ENCODE peak calls at places on chromosome 6, in five cellular contexts. S, R, J, G and I are unnamed samples.

GRCh38 chr6:43983632-43984031 is 143.6 kb downstream of the MRPL14 start:
- DNase-seq in S (peak), R (no peak), J (no peak), G (no peak), I (no peak)

GRCh38 chr6:151087861-151088598 is 151.7 kb upstream of the AKAP12 start:
- DNase-seq in S (no peak), R (no peak), J (no peak), G (peak), I (peak)

GRCh38 chr6:19771753-19772336 is 65.3 kb upstream of the ID4 start:
- DNase-seq in S (no peak), R (no peak), J (no peak), G (no peak), I (no peak)

GRCh38 chr6:29564875-29565274 is 5.3 kb upstream of the UBD start:
- DNase-seq in S (no peak), R (no peak), J (no peak), G (no peak), I (no peak)

GRCh38 chr6:105951322-105951721 is 134.8 kb upstream of the PRDM1 start:
- DNase-seq in S (no peak), R (no peak), J (no peak), G (no peak), I (no peak)

GRCh38 chr6:57257911-57258541 is 35.9 kb upstream of the RAB23 start:
- DNase-seq in S (no peak), R (no peak), J (no peak), G (no peak), I (peak)

GRCh38 chr6:147699637-147700036 is 191.1 kb downstream of the SAMD5 start:
- DNase-seq in S (no peak), R (no peak), J (no peak), G (no peak), I (no peak)

GRCh38 chr6:56246941-56247653 is at the start of gene COL21A1:
- DNase-seq in S (no peak), R (no peak), J (no peak), G (peak), I (peak)

GRCh38 chr6:44301782-44302564 is 11.2 kb downstream of the AARS2 start:
- DNase-seq in S (peak), R (no peak), J (no peak), G (no peak), I (no peak)

GRCh38 chr6:11172501-11173337 is 59.7 kb downstream of the NEDD9 start:
- DNase-seq in S (peak), R (peak), J (peak), G (peak), I (peak)

GRCh38 chr6:106100755-106101154 is 14.6 kb downstream of the PRDM1 start:
- DNase-seq in S (no peak), R (no peak), J (no peak), G (no peak), I (peak)

GRCh38 chr6:14765106-14765505 is 480.8 kb upstream of the JARID2 start:
- DNase-seq in S (no peak), R (no peak), J (no peak), G (no peak), I (no peak)

GRCh38 chr6:72650081-72650745 is 28.3 kb downstream of the KCNQ5 start:
- DNase-seq in S (no peak), R (no peak), J (no peak), G (no peak), I (no peak)

GRCh38 chr6:101083533-101084172 is 202.5 kb upstream of the ASCC3 start:
- DNase-seq in S (no peak), R (no peak), J (no peak), G (no peak), I (no peak)

GRCh38 chr6:134296762-134297161 is 21.1 kb downstream of the SGK1 start:
- DNase-seq in S (no peak), R (no peak), J (no peak), G (peak), I (no peak)

GRCh38 chr6:21909321-21909720 is 315.8 kb downstream of the SOX4 start:
- DNase-seq in S (no peak), R (no peak), J (no peak), G (no peak), I (no peak)

GRCh38 chr6:152952866-152953509 is 29.9 kb downstream of the FBXO5 start:
- DNase-seq in S (no peak), R (no peak), J (no peak), G (no peak), I (no peak)

GRCh38 chr6:110400208-110400607 is 15.2 kb downstream of the DDO start:
- DNase-seq in S (no peak), R (no peak), J (no peak), G (peak), I (no peak)

GRCh38 chr6:128519931-128520435 is 416 bp downstream of the PTPRK start:
- DNase-seq in S (peak), R (peak), J (no peak), G (peak), I (peak)

GRCh38 chr6:13428528-13429405 is 58.6 kb downstream of the GFOD1 start:
- DNase-seq in S (no peak), R (no peak), J (no peak), G (no peak), I (no peak)

GRCh38 chr6:90714319-90714718 is 127.4 kb upstream of the MAP3K7 start:
- DNase-seq in S (no peak), R (no peak), J (no peak), G (no peak), I (no peak)

GRCh38 chr6:69416739-69417138 is 380.1 kb downstream of the LMBRD1 start:
- DNase-seq in S (no peak), R (no peak), J (no peak), G (no peak), I (no peak)

GRCh38 chr6:143902827-143903226 is 38.6 kb downstream of the ZC2HC1B start:
- DNase-seq in S (no peak), R (no peak), J (no peak), G (no peak), I (no peak)

GRCh38 chr6:53795254-53795701 is 473 bp downstream of the LRRC1 start:
- DNase-seq in S (peak), R (peak), J (no peak), G (no peak), I (no peak)

GRCh38 chr6:129959358-129959930 is 58.9 kb upstream of the L3MBTL3 start:
- DNase-seq in S (no peak), R (no peak), J (no peak), G (no peak), I (no peak)

GRCh38 chr6:150016324-150017185 is 8.8 kb downstream of the RAET1L start:
- DNase-seq in S (peak), R (peak), J (peak), G (peak), I (peak)

GRCh38 chr6:94065707-94066337 is 646.5 kb upstream of the EPHA7 start:
- DNase-seq in S (no peak), R (no peak), J (no peak), G (no peak), I (no peak)

GRCh38 chr6:31663961-31664789 is 622 bp downstream of the GPANK1 start:
- DNase-seq in S (peak), R (no peak), J (no peak), G (peak), I (peak)

GRCh38 chr6:42374027-42374669 is 77.6 kb downstream of the TRERF1 start:
- DNase-seq in S (no peak), R (no peak), J (no peak), G (no peak), I (no peak)

GRCh38 chr6:170269151-170269872 is 21.6 kb downstream of the DLL1 start:
- DNase-seq in S (no peak), R (no peak), J (no peak), G (no peak), I (peak)

GRCh38 chr6:82364087-82365010 is 732 bp downstream of the TPBG start:
- DNase-seq in S (peak), R (peak), J (no peak), G (peak), I (peak)
- TF ChIP-seq POLR2A in S (no peak), R (no peak), J (no peak), G (no peak), I (no peak)

GRCh38 chr6:36386495-36387439 is 702 bp downstream of the ETV7 start:
- DNase-seq in S (peak), R (peak), J (no peak), G (peak), I (peak)
- TF ChIP-seq CTCF in S (no peak), R (no peak), J (no peak), G (no peak), I (no peak)

GRCh38 chr6:154651656-154652055 is 81.6 kb upstream of the SCAF8 start:
- DNase-seq in S (no peak), R (no peak), J (no peak), G (no peak), I (no peak)

GRCh38 chr6:154648776-154649175 is 84.4 kb upstream of the SCAF8 start:
- DNase-seq in S (no peak), R (no peak), J (no peak), G (no peak), I (no peak)

GRCh38 chr6:154649723-154650122 is 83.5 kb upstream of the SCAF8 start:
- DNase-seq in S (no peak), R (no peak), J (no peak), G (no peak), I (no peak)

GRCh38 chr6:154653385-154653784 is 79.8 kb upstream of the SCAF8 start:
- DNase-seq in S (no peak), R (no peak), J (no peak), G (no peak), I (no peak)

DNA sequence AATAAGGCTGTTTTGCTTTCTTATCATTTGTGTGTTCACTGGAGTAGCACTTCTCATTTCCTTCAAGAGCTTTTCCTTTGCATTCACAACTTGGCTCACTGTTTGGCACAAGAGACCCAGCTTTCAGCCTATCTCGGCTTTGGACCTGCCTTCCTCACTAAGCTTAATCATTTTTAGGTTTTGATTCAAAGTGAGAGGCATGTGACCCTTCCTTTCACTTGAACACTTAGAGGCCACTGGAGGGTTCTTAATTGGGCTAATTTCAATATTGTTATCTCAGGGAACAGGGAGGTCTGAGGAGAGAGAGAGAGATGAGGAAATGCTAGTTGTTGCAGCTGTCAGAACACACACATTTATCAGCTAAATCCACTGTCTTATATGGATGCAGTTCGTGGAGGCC is 82.9 kb upstream of the SCAF8 start:
- DNase-seq in S (no peak), R (no peak), J (no peak), G (no peak), I (no peak)
- TF ChIP-seq POLR2A in S (no peak), R (no peak), J (no peak), G (no peak), I (no peak)

GRCh38 chr6:140768133-140768532 is 1364.6 kb upstream of the GJE1 start:
- DNase-seq in S (no peak), R (no peak), J (no peak), G (no peak), I (no peak)
- TF ChIP-seq CTCF in S (no peak), R (no peak), J (no peak), G (no peak), I (no peak)

GRCh38 chr6:7803219-7803618 is 77.3 kb downstream of the BMP6 start:
- DNase-seq in S (no peak), R (no peak), J (no peak), G (no peak), I (no peak)
- TF ChIP-seq POLR2A in S (no peak), R (no peak), J (no peak), G (no peak), I (no peak)

GRCh38 chr6:24997186-24997585 is 61.4 kb upstream of the RIPOR2 start:
- DNase-seq in S (no peak), R (no peak), J (no peak), G (no peak), I (no peak)

GRCh38 chr6:24996145-24996836 is 60.5 kb upstream of the RIPOR2 start:
- DNase-seq in S (no peak), R (no peak), J (no peak), G (no peak), I (no peak)

GRCh38 chr6:24991748-24992467 is 56.1 kb upstream of the RIPOR2 start:
- DNase-seq in S (peak), R (peak), J (no peak), G (peak), I (peak)

GRCh38 chr6:24995270-24995669 is 59.5 kb upstream of the RIPOR2 start:
- DNase-seq in S (no peak), R (no peak), J (no peak), G (no peak), I (no peak)

DNA sequence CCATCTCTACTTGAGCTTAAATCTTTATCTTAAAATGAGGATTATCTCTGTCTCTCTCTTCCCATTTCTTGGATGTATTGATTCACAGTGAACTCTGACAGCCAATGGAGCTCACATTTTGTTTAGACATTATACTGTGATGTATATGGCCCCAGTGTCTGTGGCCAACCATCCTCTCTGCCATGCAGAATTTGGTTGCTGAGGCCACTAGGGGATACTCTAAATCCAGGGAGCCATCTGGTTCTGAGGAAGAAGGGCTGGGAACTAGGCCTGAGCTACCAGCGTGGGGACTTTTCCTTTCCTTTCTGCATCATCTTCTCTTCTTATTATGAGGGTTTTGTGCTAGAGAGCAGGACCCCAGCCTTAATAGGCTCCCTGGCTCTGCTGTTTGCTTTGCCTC is 59.1 kb upstream of the RIPOR2 start:
- DNase-seq in S (no peak), R (no peak), J (no peak), G (no peak), I (no peak)
- TF ChIP-seq CTCF in S (no peak), R (no peak), J (no peak), G (no peak), I (no peak)

DNA sequence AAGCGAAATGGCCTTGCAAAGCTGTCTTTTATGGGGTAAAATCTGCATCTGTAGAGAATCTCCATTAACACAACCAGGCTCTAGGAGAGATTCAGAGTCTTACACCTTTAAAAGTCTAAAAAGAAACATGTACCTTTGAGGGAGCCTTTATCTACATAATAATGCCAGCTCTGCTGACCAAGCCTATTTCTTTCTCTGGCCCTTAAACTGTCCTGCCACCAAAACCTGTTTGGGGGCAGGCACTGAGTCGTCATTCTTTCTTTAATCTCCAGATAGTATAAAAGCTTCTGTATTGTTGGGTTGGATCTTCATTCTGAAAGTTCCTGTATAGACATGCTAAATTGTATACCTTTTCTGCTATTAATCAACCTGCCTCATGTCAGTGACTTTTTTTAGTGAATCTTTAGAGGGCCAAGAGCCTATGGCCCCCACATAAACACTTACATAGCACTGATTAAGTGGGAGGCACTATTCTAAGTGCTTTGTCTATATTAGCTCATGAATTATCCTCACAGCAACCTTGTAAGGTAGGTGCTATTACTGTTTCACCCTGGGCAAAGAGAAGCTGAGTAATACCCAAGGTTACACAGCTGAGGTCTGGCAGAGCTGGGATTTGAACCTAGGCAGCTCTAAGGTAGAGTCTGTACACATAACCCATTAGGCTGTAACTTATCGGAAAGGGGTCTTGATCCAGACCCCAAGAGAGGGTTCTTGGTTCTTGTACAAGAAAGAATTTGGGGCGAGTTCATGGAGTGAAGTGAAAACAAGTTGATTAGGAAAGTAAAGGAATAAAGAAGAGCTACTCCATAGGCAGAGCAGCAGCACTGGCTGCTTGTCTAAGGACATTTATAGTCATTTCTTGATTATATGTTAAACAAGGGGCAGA is 232.4 kb upstream of the DTNBP1 start:
- DNase-seq in S (no peak), R (no peak), J (no peak), G (no peak), I (no peak)
- TF ChIP-seq POLR2A in S (no peak), R (no peak), J (no peak), G (no peak), I (no peak)

DNA sequence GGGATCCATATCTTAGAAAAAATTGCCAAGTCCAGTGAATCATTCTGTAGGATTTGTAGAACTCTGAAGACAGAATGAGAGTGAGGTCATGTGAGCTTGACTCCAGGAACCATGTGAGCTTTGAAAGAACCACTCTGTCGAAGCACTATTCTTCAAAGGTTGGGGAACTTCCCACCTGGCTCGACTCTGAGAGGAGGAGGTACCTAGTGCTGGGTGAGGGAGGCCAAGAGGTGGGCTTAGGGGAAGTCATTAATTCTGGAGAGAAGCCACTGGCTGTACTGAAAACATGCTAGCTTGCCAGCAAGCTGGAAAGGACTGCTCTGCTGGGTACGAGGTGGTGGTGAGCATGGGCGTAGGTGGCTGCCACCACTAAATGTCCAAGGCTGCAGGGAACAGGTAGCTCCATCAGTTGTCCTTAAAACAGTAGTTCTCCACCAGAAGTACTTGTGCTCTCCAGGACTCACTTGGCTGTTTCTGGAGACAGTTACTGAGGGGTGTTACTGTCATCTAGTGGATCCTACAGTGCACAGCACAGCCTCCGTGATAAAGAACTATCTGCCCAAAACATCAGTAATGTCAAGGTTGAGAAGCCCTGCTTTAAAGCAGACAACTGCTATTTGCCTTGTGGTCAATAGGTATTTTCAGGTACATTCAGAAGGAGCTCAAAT is 34.7 kb upstream of the SYNJ2 start:
- DNase-seq in S (no peak), R (no peak), J (no peak), G (no peak), I (peak)
- TF ChIP-seq CTCF in S (no peak), R (no peak), J (no peak), G (peak), I (peak)